ENCODE peak calls at places on chromosomes 7 and 10, in five cellular contexts. C is fibroblast of the conjunctiva; E is DMS53; T is stimulated activated CD4-positive, alpha-beta T cell treated with anti-CD3 and anti-CD28 coated beads, Interleukin-1b, Interleukin-23, amount 100 ng/mL, for 1 hour; J is AG09319. W is an unnamed sample.

GRCh38 chr10:121442086-121442485 is 156.2 kb downstream of the FGFR2 start:
- DNase-seq in E (no peak), T (no peak), J (no peak), C (no peak), W (no peak)

GRCh38 chr7:91940171-91940570 is 491 bp upstream of the AKAP9 start:
- DNase-seq in T (no peak), J (no peak), C (peak), E (peak), W (peak)

GRCh38 chr10:97442277-97442676 is 3.5 kb downstream of the EXOSC1 start:
- DNase-seq in E (no peak), T (no peak), J (no peak), C (no peak), W (no peak)

GRCh38 chr7:82617156-82617555 is 173.6 kb upstream of the CACNA2D1 start:
- DNase-seq in T (no peak), J (no peak), C (no peak), E (no peak), W (no peak)

GRCh38 chr10:77582710-77583115 is 54.9 kb downstream of the KCNMA1 start:
- DNase-seq in C (no peak), E (peak), T (no peak), J (no peak), W (peak)

GRCh38 chr10:128073880-128074279 is 52.3 kb downstream of the MKI67 start:
- DNase-seq in E (no peak), C (no peak), T (no peak), J (no peak), W (no peak)

GRCh38 chr7:118214833-118215182 is 9.7 kb upstream of the ANKRD7 start:
- DNase-seq in E (no peak), T (no peak), J (no peak), C (no peak), W (no peak)

GRCh38 chr10:52337225-52337624 is 23.1 kb downstream of the DKK1 start:
- DNase-seq in J (no peak), C (no peak), T (no peak), E (no peak), W (no peak)

GRCh38 chr10:20492447-20492846 is 404.7 kb downstream of the NEBL start:
- DNase-seq in C (peak), J (no peak), T (no peak), E (no peak), W (no peak)

GRCh38 chr10:80609331-80609730 is 71.6 kb downstream of the SH2D4B start:
- DNase-seq in T (no peak), C (no peak), J (no peak), E (no peak), W (no peak)

GRCh38 chr7:99531354-99531765 is 20.6 kb downstream of the FAM200A start:
- DNase-seq in C (no peak), J (no peak), E (peak), T (no peak), W (no peak)

GRCh38 chr7:99579956-99580777 is 17.9 kb upstream of the TMEM225B start:
- DNase-seq in T (no peak), E (peak), C (no peak), J (no peak), W (no peak)

GRCh38 chr10:1120146-1120695 is 64.0 kb downstream of the WDR37 start:
- DNase-seq in C (no peak), T (no peak), J (no peak), E (no peak), W (no peak)

GRCh38 chr7:46139079-46139478 is 218.0 kb upstream of the IGFBP3 start:
- DNase-seq in E (no peak), C (no peak), J (no peak), T (no peak), W (peak)

GRCh38 chr7:94160719-94161435 is 156.7 kb upstream of the BET1 start:
- DNase-seq in T (no peak), E (no peak), C (no peak), J (no peak), W (no peak)

GRCh38 chr10:62648941-62649340 is 155.6 kb upstream of the ADO start:
- DNase-seq in J (no peak), T (no peak), E (no peak), C (no peak), W (no peak)